ENCODE peak calls at places on chromosomes 16 and 17, in four cellular contexts. One of them, this sample, is unnamed.

GRCh38 chr16:4212934-4213296 is 29.0 kb downstream of the SRL start:
- DNase-seq in left ventricle myocardium inferior: no peak
- DNase-seq in psoas muscle: peak; percentile 64
- DNase-seq in right lobe of liver: no peak
- DNase-seq in this sample: peak; percentile 72

GRCh38 chr16:49833796-49834195 is 22.1 kb downstream of the ZNF423 start:
- DNase-seq in left ventricle myocardium inferior: peak; percentile 36
- DNase-seq in psoas muscle: peak; percentile 83
- DNase-seq in right lobe of liver: no peak
- DNase-seq in this sample: no peak

GRCh38 chr17:50110591-50111349 is 15.6 kb downstream of the PDK2 start:
- DNase-seq in psoas muscle: peak; percentile 90
- DNase-seq in right lobe of liver: peak; percentile 49
- DNase-seq in left ventricle myocardium inferior: peak; percentile 80
- DNase-seq in this sample: no peak

GRCh38 chr16:81457326-81458133 is 12.9 kb downstream of the CMIP start:
- DNase-seq in right lobe of liver: peak; percentile 75
- DNase-seq in psoas muscle: no peak
- DNase-seq in left ventricle myocardium inferior: no peak
- DNase-seq in this sample: peak; percentile 54

GRCh38 chr17:50575581-50576210 is 15.2 kb downstream of the CACNA1G start:
- DNase-seq in psoas muscle: no peak
- DNase-seq in left ventricle myocardium inferior: no peak
- DNase-seq in right lobe of liver: no peak
- DNase-seq in this sample: no peak

GRCh38 chr17:28170771-28171170 is 128.3 kb downstream of the NLK start:
- DNase-seq in psoas muscle: no peak
- DNase-seq in left ventricle myocardium inferior: no peak
- DNase-seq in right lobe of liver: no peak
- DNase-seq in this sample: no peak

GRCh38 chr17:38601539-38602351 is 4.0 kb downstream of the SRCIN1 start:
- DNase-seq in psoas muscle: no peak
- DNase-seq in right lobe of liver: no peak
- DNase-seq in left ventricle myocardium inferior: no peak
- DNase-seq in this sample: no peak

GRCh38 chr17:2487306-2487705 is 24.4 kb downstream of the METTL16 start:
- DNase-seq in psoas muscle: no peak
- DNase-seq in right lobe of liver: no peak
- DNase-seq in left ventricle myocardium inferior: no peak
- DNase-seq in this sample: peak; percentile 38

GRCh38 chr16:23254338-23254737 is 47.8 kb upstream of the SCNN1B start:
- DNase-seq in right lobe of liver: no peak
- DNase-seq in psoas muscle: no peak
- DNase-seq in left ventricle myocardium inferior: no peak
- DNase-seq in this sample: no peak

GRCh38 chr17:34771891-34772290 is 189.4 kb downstream of the CCT6B start:
- DNase-seq in psoas muscle: no peak
- DNase-seq in right lobe of liver: no peak
- DNase-seq in left ventricle myocardium inferior: no peak
- DNase-seq in this sample: no peak
- H3K27me3 ChIP-seq in psoas muscle: no peaks in the 10 kb centered on the region
- H3K27me3 ChIP-seq in right lobe of liver: no peaks in the 10 kb centered on the region
- H3K27me3 ChIP-seq in left ventricle myocardium inferior: peaks cover 61% of the 10 kb centered on the region
- H3K27me3 ChIP-seq in this sample: no peaks in the 10 kb centered on the region

GRCh38 chr17:42251115-42251514 is 25.1 kb downstream of the STAT5B start:
- DNase-seq in left ventricle myocardium inferior: no peak
- DNase-seq in right lobe of liver: no peak
- DNase-seq in psoas muscle: no peak
- DNase-seq in this sample: peak; percentile 17
- TF ChIP-seq CTCF in left ventricle myocardium inferior: peak; percentile 44
- TF ChIP-seq CTCF in right lobe of liver: peak; percentile 43
- TF ChIP-seq CTCF in psoas muscle: peak; percentile 13
- TF ChIP-seq CTCF in this sample: no peak

GRCh38 chr17:29753845-29754439 is 131.2 kb upstream of the CORO6 start:
- DNase-seq in left ventricle myocardium inferior: no peak
- DNase-seq in right lobe of liver: no peak
- DNase-seq in psoas muscle: no peak
- DNase-seq in this sample: no peak

GRCh38 chr17:29747660-29748059 is 124.9 kb upstream of the CORO6 start:
- DNase-seq in left ventricle myocardium inferior: no peak
- DNase-seq in psoas muscle: no peak
- DNase-seq in right lobe of liver: no peak
- DNase-seq in this sample: no peak

GRCh38 chr17:29746669-29747068 is 124.0 kb upstream of the CORO6 start:
- DNase-seq in psoas muscle: no peak
- DNase-seq in left ventricle myocardium inferior: no peak
- DNase-seq in right lobe of liver: no peak
- DNase-seq in this sample: no peak

GRCh38 chr17:29748400-29748799 is 125.7 kb upstream of the CORO6 start:
- DNase-seq in right lobe of liver: no peak
- DNase-seq in psoas muscle: no peak
- DNase-seq in left ventricle myocardium inferior: no peak
- DNase-seq in this sample: no peak

GRCh38 chr17:29749045-29749825 is 126.5 kb upstream of the CORO6 start:
- DNase-seq in left ventricle myocardium inferior: no peak
- DNase-seq in psoas muscle: no peak
- DNase-seq in right lobe of liver: no peak
- DNase-seq in this sample: peak; percentile 62
- H3K36me3 ChIP-seq in left ventricle myocardium inferior: peaks cover 14% of the 10 kb centered on the region
- H3K36me3 ChIP-seq in psoas muscle: peaks cover 35% of the 10 kb centered on the region
- H3K36me3 ChIP-seq in right lobe of liver: peaks cover 4% of the 10 kb centered on the region
- H3K36me3 ChIP-seq in this sample: no peaks in the 10 kb centered on the region

GRCh38 chr16:25692734-25693508 is 1.2 kb downstream of the HS3ST4 start:
- DNase-seq in left ventricle myocardium inferior: no peak
- DNase-seq in right lobe of liver: no peak
- DNase-seq in psoas muscle: no peak
- DNase-seq in this sample: no peak
- H3K27me3 ChIP-seq in left ventricle myocardium inferior: peaks cover 96% of the 10 kb centered on the region
- H3K27me3 ChIP-seq in right lobe of liver: no peaks in the 10 kb centered on the region
- H3K27me3 ChIP-seq in psoas muscle: peaks cover 74% of the 10 kb centered on the region
- H3K27me3 ChIP-seq in this sample: peaks cover 16% of the 10 kb centered on the region

GRCh38 chr16:15435216-15435864 is 952 bp downstream of the BMERB1 start:
- DNase-seq in right lobe of liver: no peak
- DNase-seq in psoas muscle: no peak
- DNase-seq in left ventricle myocardium inferior: no peak
- DNase-seq in this sample: no peak
- TF ChIP-seq CTCF in right lobe of liver: no peak
- TF ChIP-seq CTCF in psoas muscle: no peak
- TF ChIP-seq CTCF in left ventricle myocardium inferior: no peak
- TF ChIP-seq CTCF in this sample: no peak

DNA sequence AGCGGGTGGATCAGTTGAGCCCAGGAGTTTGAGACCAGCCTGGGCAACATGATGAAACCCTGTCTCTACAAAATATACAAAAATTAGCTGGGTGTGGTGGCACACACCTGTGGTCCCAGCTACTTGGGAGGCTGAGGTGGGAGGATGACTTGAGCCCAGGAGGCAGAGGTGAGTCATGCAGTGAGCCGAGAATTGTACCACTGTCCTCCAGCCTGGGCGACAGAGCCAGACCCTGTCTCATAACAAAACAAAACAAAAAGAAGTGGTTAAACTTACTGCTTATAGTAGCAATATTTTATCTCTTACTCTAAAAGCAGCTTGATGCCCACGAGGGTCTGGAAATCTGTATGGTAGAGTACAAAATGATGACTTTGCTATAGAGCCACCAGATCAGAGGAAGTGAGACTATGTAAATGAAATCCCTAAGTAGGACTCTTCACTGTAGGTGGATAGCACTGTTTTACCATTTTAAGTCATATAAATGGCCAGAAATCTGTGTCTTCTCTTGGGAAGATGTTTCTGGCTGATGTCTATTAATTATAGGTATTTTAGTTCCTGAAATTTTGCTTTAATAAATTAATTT is 60.4 kb upstream of the MRC2 start:
- DNase-seq in left ventricle myocardium inferior: no peak
- DNase-seq in psoas muscle: no peak
- DNase-seq in right lobe of liver: no peak
- DNase-seq in this sample: no peak
- H3K36me3 ChIP-seq in left ventricle myocardium inferior: peaks cover 35% of the 10 kb centered on the region
- H3K36me3 ChIP-seq in psoas muscle: peaks cover 66% of the 10 kb centered on the region
- H3K36me3 ChIP-seq in right lobe of liver: no peaks in the 10 kb centered on the region
- H3K36me3 ChIP-seq in this sample: peaks cover 1% of the 10 kb centered on the region